ENCODE peak calls at places on chromosomes 12 and 14, in nine cellular contexts. S, G, W, Q, I, K, J, C and O are unnamed samples.

GRCh38 chr12:87795555-87795954 is 233.6 kb downstream of the C12orf50 start:
- DNase-seq in C (no peak), W (no peak), S (no peak), J (no peak), G (no peak), I (no peak), K (no peak), Q (no peak), O (no peak)

GRCh38 chr12:93972411-93973208 is 175.8 kb upstream of the PLXNC1 start:
- DNase-seq in C (no peak), J (no peak), Q (peak; percentile 48), G (no peak), K (no peak), W (peak; percentile 38), S (peak; percentile 44), I (peak; percentile 32), O (no peak)

GRCh38 chr12:120015313-120015712 is 26.3 kb downstream of the BICDL1 start:
- DNase-seq in S (no peak), K (no peak), I (no peak), J (no peak), C (no peak), Q (no peak), G (peak; percentile 67), W (no peak), O (no peak)

GRCh38 chr12:47360771-47361388 is 281.1 kb upstream of the AMIGO2 start:
- DNase-seq in K (no peak), J (no peak), S (no peak), I (peak; percentile 41), W (no peak), G (no peak), C (no peak), Q (no peak), O (no peak)

GRCh38 chr12:51922762-51923505 is 15.6 kb downstream of the ACVRL1 start:
- DNase-seq in I (peak; percentile 50), G (no peak), S (no peak), J (no peak), K (no peak), C (no peak), W (peak; percentile 76), Q (peak; percentile 65), O (peak; percentile 26)

GRCh38 chr14:93984987-93985410 is 8.6 kb upstream of the ASB2 start:
- DNase-seq in I (peak; percentile 92), C (peak; percentile 23), J (no peak), S (peak; percentile 65), W (peak; percentile 24), Q (peak; percentile 33), K (no peak), G (no peak), O (peak; percentile 62)

GRCh38 chr12:78721906-78722305 is 142.7 kb upstream of the SYT1 start:
- DNase-seq in C (no peak), J (no peak), G (no peak), W (no peak), I (no peak), K (no peak), S (no peak), Q (no peak), O (no peak)

GRCh38 chr12:54306925-54307731 is 6.3 kb upstream of the NFE2 start:
- DNase-seq in Q (no peak), C (peak; percentile 78), W (peak; percentile 67), J (no peak), G (peak; percentile 33), I (peak; percentile 74), K (no peak), S (no peak), O (no peak)

GRCh38 chr14:39430762-39431415 is 1.3 kb downstream of the FBXO33 start:
- DNase-seq in W (peak; percentile 9), K (no peak), C (no peak), Q (no peak), J (no peak), S (no peak), I (peak; percentile 23), G (no peak), O (no peak)

GRCh38 chr12:57175428-57176138 is 28.2 kb upstream of the LRP1-AS start:
- DNase-seq in J (peak; percentile 60), S (peak; percentile 85), W (peak; percentile 79), Q (peak; percentile 45), C (peak; percentile 78), K (peak; percentile 79), G (peak; percentile 41), I (peak; percentile 83), O (no peak)